ENCODE peak calls at places on chromosomes 1 and 21, in six cellular contexts. One of them, this sample, is unnamed.

GRCh38 chr21:31347435-31348032 is 3.5 kb upstream of the TIAM1 start:
- DNase-seq in H1: no peak
- DNase-seq in GM12878: no peak
- DNase-seq in GM12892: no peak
- DNase-seq in HepG2: peak
- DNase-seq in K562: peak
- DNase-seq in this sample: no peak

GRCh38 chr1:42730988-42731387 is 9.0 kb downstream of the CLDN19 start:
- DNase-seq in GM12878: no peak
- DNase-seq in HepG2: no peak
- DNase-seq in K562: peak
- DNase-seq in GM12892: no peak
- DNase-seq in H1: no peak
- DNase-seq in this sample: no peak

GRCh38 chr21:39681845-39682244 is 63.1 kb upstream of the IGSF5 start:
- DNase-seq in K562: no peak
- DNase-seq in HepG2: no peak
- DNase-seq in GM12878: no peak
- DNase-seq in H1: no peak
- DNase-seq in GM12892: no peak
- DNase-seq in this sample: no peak

GRCh38 chr21:30354308-30355005 is 6.1 kb upstream of the KRTAP23-1 start:
- DNase-seq in H1: no peak
- DNase-seq in K562: no peak
- DNase-seq in GM12892: no peak
- DNase-seq in HepG2: no peak
- DNase-seq in GM12878: no peak
- DNase-seq in this sample: no peak

GRCh38 chr1:159190441-159190840 is 14.2 kb upstream of the ACKR1 start:
- DNase-seq in H1: no peak
- DNase-seq in HepG2: no peak
- DNase-seq in GM12892: no peak
- DNase-seq in K562: no peak
- DNase-seq in GM12878: no peak
- DNase-seq in this sample: no peak

GRCh38 chr1:11337536-11338350 is 64.7 kb downstream of the UBIAD1 start:
- DNase-seq in K562: peak
- DNase-seq in GM12878: no peak
- DNase-seq in GM12892: peak
- DNase-seq in HepG2: peak
- DNase-seq in H1: no peak
- DNase-seq in this sample: peak

GRCh38 chr1:100658716-100659026 is 60.9 kb upstream of the VCAM1 start:
- DNase-seq in GM12892: no peak
- DNase-seq in K562: no peak
- DNase-seq in H1: no peak
- DNase-seq in GM12878: no peak
- DNase-seq in HepG2: no peak
- DNase-seq in this sample: no peak

GRCh38 chr1:108568589-108568988 is 8.7 kb downstream of the EEIG2 start:
- DNase-seq in GM12878: no peak
- DNase-seq in HepG2: no peak
- DNase-seq in H1: no peak
- DNase-seq in K562: no peak
- DNase-seq in GM12892: no peak
- DNase-seq in this sample: no peak

GRCh38 chr1:19385236-19385635 is 73.1 kb downstream of the SLC66A1 start:
- DNase-seq in K562: no peak
- DNase-seq in GM12892: no peak
- DNase-seq in GM12878: no peak
- DNase-seq in HepG2: no peak
- DNase-seq in H1: no peak
- DNase-seq in this sample: no peak

GRCh38 chr21:26123012-26123411 is 47.6 kb downstream of the APP start:
- DNase-seq in K562: no peak
- DNase-seq in GM12878: no peak
- DNase-seq in H1: no peak
- DNase-seq in GM12892: no peak
- DNase-seq in HepG2: no peak
- DNase-seq in this sample: no peak

GRCh38 chr1:202821467-202821866 is 10.7 kb downstream of the PCAT6 start:
- DNase-seq in HepG2: no peak
- DNase-seq in H1: no peak
- DNase-seq in GM12892: no peak
- DNase-seq in GM12878: no peak
- DNase-seq in K562: no peak
- DNase-seq in this sample: no peak

GRCh38 chr1:1354271-1355247 is 3.8 kb downstream of the MXRA8 start:
- DNase-seq in HepG2: no peak
- DNase-seq in GM12878: no peak
- DNase-seq in GM12892: no peak
- DNase-seq in H1: no peak
- DNase-seq in K562: no peak
- DNase-seq in this sample: no peak

GRCh38 chr1:7432102-7432895 is 338.8 kb upstream of the VAMP3 start:
- DNase-seq in H1: no peak
- DNase-seq in GM12892: no peak
- DNase-seq in K562: no peak
- DNase-seq in GM12878: no peak
- DNase-seq in HepG2: no peak
- DNase-seq in this sample: no peak

GRCh38 chr1:161080391-161081150 is 8.8 kb downstream of the NECTIN4 start:
- DNase-seq in H1: no peak
- DNase-seq in HepG2: no peak
- DNase-seq in K562: no peak
- DNase-seq in GM12878: no peak
- DNase-seq in GM12892: no peak
- DNase-seq in this sample: no peak

GRCh38 chr1:57003398-57004139 is 37.8 kb upstream of the C8B start:
- DNase-seq in K562: no peak
- DNase-seq in GM12878: no peak
- DNase-seq in H1: no peak
- DNase-seq in GM12892: no peak
- DNase-seq in HepG2: no peak
- DNase-seq in this sample: no peak

GRCh38 chr1:158112994-158113758 is 67.5 kb upstream of the CD1D start:
- DNase-seq in HepG2: no peak
- DNase-seq in GM12892: no peak
- DNase-seq in GM12878: no peak
- DNase-seq in K562: no peak
- DNase-seq in H1: no peak
- DNase-seq in this sample: no peak

GRCh38 chr1:26560403-26560780 is 30.8 kb downstream of the RPS6KA1 start:
- DNase-seq in GM12878: no peak
- DNase-seq in H1: no peak
- DNase-seq in K562: no peak
- DNase-seq in HepG2: no peak
- DNase-seq in GM12892: no peak
- DNase-seq in this sample: no peak

GRCh38 chr1:17393225-17393624 is 21.2 kb downstream of the PADI6 start:
- DNase-seq in GM12878: no peak
- DNase-seq in K562: no peak
- DNase-seq in HepG2: no peak
- DNase-seq in H1: no peak
- DNase-seq in GM12892: no peak
- DNase-seq in this sample: no peak

GRCh38 chr1:187226396-187226795 is 397.6 kb downstream of the PLA2G4A start:
- DNase-seq in GM12878: no peak
- DNase-seq in GM12892: no peak
- DNase-seq in K562: no peak
- DNase-seq in H1: no peak
- DNase-seq in HepG2: no peak
- DNase-seq in this sample: no peak

GRCh38 chr1:24856787-24857527 is 73.1 kb downstream of the RUNX3 start:
- DNase-seq in GM12892: no peak
- DNase-seq in HepG2: no peak
- DNase-seq in GM12878: no peak
- DNase-seq in H1: no peak
- DNase-seq in K562: no peak
- DNase-seq in this sample: no peak
- TF ChIP-seq POLR2AphosphoS5 in GM12892: no peak
- TF ChIP-seq POLR2AphosphoS5 in HepG2: no peak
- TF ChIP-seq POLR2AphosphoS5 in GM12878: no peak
- TF ChIP-seq POLR2AphosphoS5 in H1: no peak
- TF ChIP-seq POLR2AphosphoS5 in K562: no peak
- TF ChIP-seq POLR2AphosphoS5 in this sample: no peak

DNA sequence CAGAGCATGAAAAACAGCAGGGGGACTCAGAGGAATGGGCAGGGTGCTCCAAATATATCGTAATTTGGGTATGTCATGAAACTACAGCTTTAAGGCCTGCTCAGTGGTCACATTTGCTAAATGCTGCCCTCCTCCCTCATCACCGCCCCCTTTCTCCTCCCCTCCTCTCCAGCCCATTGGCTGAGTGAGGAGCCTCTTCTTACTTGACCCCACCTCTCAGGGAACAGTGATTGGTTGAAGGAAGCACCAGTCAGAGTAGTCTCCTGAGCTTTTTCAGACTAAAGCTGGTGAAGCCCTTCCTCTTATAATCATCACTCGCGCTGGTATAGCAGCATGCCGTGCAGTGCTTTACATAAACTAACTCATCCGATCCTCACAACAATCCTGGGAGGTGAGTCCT is 10.0 kb upstream of the TTC39A start:
- DNase-seq in GM12878: no peak
- DNase-seq in GM12892: no peak
- DNase-seq in HepG2: no peak
- DNase-seq in K562: peak
- DNase-seq in H1: no peak
- DNase-seq in this sample: no peak
- TF ChIP-seq TAF1 in GM12878: no peak
- TF ChIP-seq TAF1 in GM12892: no peak
- TF ChIP-seq TAF1 in HepG2: no peak
- TF ChIP-seq TAF1 in K562: no peak
- TF ChIP-seq TAF1 in H1: no peak
- TF ChIP-seq TAF1 in this sample: no peak

GRCh38 chr1:184387871-184388670 is 1.2 kb downstream of the C1orf21 start:
- DNase-seq in H1: no peak
- DNase-seq in GM12892: no peak
- DNase-seq in HepG2: no peak
- DNase-seq in K562: no peak
- DNase-seq in GM12878: no peak
- DNase-seq in this sample: no peak
- TF ChIP-seq POLR2A in H1: no peak
- TF ChIP-seq POLR2A in GM12892: no peak
- TF ChIP-seq POLR2A in HepG2: no peak
- TF ChIP-seq POLR2A in K562: no peak
- TF ChIP-seq POLR2A in GM12878: no peak
- TF ChIP-seq POLR2A in this sample: no peak

GRCh38 chr1:44631647-44632510 is 42.4 kb downstream of the TMEM53 start:
- DNase-seq in K562: peak
- DNase-seq in GM12878: peak
- DNase-seq in H1: no peak
- DNase-seq in GM12892: peak
- DNase-seq in HepG2: peak
- DNase-seq in this sample: peak
- TF ChIP-seq POLR2AphosphoS5 in K562: peak
- TF ChIP-seq POLR2AphosphoS5 in GM12878: peak
- TF ChIP-seq POLR2AphosphoS5 in H1: peak
- TF ChIP-seq POLR2AphosphoS5 in GM12892: no peak
- TF ChIP-seq POLR2AphosphoS5 in HepG2: peak
- TF ChIP-seq POLR2AphosphoS5 in this sample: peak

GRCh38 chr1:214573386-214574358 is 22.3 kb upstream of the PTPN14 start:
- DNase-seq in HepG2: no peak
- DNase-seq in GM12878: no peak
- DNase-seq in K562: no peak
- DNase-seq in H1: no peak
- DNase-seq in GM12892: no peak
- DNase-seq in this sample: no peak
- TF ChIP-seq TAF1 in HepG2: no peak
- TF ChIP-seq TAF1 in GM12878: no peak
- TF ChIP-seq TAF1 in K562: no peak
- TF ChIP-seq TAF1 in H1: no peak
- TF ChIP-seq TAF1 in GM12892: no peak
- TF ChIP-seq TAF1 in this sample: no peak

DNA sequence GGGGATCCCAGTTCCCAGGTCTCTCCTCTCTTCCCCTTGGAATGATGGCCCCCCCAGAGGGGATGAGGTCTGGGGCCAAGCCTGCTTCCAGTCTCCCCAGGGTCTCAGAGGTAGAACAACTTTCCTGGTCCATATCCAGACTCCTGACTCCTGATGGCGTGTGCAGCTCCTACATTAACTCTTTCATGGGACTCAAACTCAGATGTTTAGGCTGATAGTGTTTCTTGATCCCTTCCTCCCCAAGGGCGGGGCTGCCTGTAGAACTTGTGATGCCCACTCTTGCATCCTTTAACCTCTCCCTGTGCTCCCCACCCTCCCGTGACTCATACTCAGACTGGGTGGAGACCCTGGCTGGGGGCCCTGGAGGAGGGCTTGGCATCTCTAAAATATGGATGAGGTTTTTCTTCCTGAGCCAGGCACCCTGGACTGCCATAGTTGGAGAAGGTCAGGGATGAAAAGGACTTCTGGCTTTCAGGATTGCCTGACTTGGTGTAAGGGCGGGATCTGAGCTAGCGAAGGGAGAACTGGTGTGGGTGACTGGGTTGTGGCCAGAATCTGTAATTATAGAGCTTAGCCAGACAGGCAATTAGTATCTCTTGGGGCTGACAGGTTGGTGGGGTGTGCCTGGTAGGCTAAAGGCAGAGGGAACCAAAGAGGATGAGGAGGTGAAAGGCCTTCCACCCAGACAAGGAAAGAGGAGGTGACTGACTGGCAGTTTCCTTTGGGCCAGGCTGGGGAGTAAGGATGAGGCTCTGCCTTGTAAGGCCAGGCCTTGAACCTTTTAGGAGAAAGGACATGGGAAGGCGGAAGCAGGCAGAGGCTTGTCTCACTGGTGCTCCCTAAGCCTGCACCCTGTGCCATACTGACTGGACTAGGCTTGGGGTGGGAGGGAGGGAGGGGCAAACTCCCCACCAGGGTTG is 1.5 kb downstream of the ATP8B2 start:
- DNase-seq in HepG2: no peak
- DNase-seq in GM12878: no peak
- DNase-seq in K562: no peak
- DNase-seq in GM12892: no peak
- DNase-seq in H1: no peak
- DNase-seq in this sample: no peak
- TF ChIP-seq POLR2A in HepG2: no peak
- TF ChIP-seq POLR2A in GM12878: no peak
- TF ChIP-seq POLR2A in K562: no peak
- TF ChIP-seq POLR2A in GM12892: no peak
- TF ChIP-seq POLR2A in H1: no peak
- TF ChIP-seq POLR2A in this sample: no peak

DNA sequence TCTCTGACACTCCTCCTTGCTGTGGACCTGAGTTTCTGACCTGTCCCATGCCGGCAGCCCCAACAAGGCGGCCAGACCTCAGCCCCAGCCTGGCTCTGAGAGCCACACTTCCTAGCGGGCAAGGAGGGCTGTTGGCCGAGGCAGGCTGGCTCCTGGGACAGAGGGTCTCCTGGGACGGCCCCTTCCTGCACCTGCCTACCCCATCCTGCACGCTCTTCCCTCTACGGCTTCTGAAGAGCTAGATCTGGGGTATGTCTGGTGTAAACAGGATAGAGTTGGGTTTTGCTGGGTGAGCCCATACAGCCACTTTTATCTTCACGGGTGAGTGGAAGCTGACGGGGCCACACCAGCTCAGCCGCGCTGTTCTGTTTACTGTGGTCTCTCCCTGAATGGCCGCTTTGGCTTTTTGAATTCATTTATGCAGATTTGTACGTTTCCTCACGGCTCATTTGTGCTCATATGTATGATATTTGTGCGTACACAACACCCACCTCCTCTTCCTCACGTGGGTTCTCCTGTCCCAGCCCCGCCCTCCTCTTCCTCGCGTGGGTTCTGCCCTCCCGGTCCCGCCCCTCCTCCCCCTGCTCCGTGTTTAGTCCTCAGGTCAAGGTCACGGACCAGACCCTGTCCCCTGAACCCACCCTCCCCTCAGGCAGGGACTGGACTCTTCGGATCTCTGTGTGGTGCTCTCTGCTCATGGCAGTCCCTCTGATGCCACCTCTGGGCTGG is 34.7 kb upstream of the POFUT2 start:
- DNase-seq in H1: no peak
- DNase-seq in GM12878: no peak
- DNase-seq in HepG2: no peak
- DNase-seq in GM12892: no peak
- DNase-seq in K562: no peak
- DNase-seq in this sample: no peak
- TF ChIP-seq POLR2AphosphoS5 in H1: no peak
- TF ChIP-seq POLR2AphosphoS5 in GM12878: no peak
- TF ChIP-seq POLR2AphosphoS5 in HepG2: no peak
- TF ChIP-seq POLR2AphosphoS5 in GM12892: no peak
- TF ChIP-seq POLR2AphosphoS5 in K562: no peak
- TF ChIP-seq POLR2AphosphoS5 in this sample: no peak